ENCODE peak calls at places on chromosomes 11 and 22, in nine cellular contexts. G is GM12878, S is K562, W is HCT116, F is HL-60, Z is SK-N-SH, C is A549, B is GM23338, J is HepG2. M is an unnamed sample.

GRCh38 chr11:47797633-47798032 is 30.5 kb upstream of the FNBP4 start:
- DNase-seq in G (no peak), S (no peak), W (no peak), F (peak), Z (no peak), C (no peak), B (no peak), J (no peak), M (peak)

GRCh38 chr11:91366816-91367215 is 857.8 kb upstream of the FAT3 start:
- DNase-seq in G (no peak), S (no peak), W (no peak), F (no peak), Z (no peak), C (no peak), B (no peak), J (no peak), M (no peak)

GRCh38 chr11:73233704-73234402 is 15.8 kb downstream of the P2RY2 start:
- DNase-seq in G (no peak), S (no peak), W (no peak), F (no peak), Z (peak), C (no peak), B (no peak), J (no peak), M (no peak)

GRCh38 chr22:38236786-38237185 is 35.0 kb downstream of the MAFF start:
- DNase-seq in G (no peak), S (no peak), W (no peak), F (no peak), Z (no peak), C (no peak), B (no peak), J (no peak), M (no peak)

GRCh38 chr11:132595711-132596111 is 936.6 kb downstream of the OPCML start:
- DNase-seq in G (no peak), S (no peak), W (no peak), F (no peak), Z (peak), C (no peak), B (no peak), J (no peak), M (no peak)

GRCh38 chr11:128365044-128365443 is 222.3 kb downstream of the ETS1 start:
- DNase-seq in G (no peak), S (no peak), W (no peak), F (no peak), Z (no peak), C (no peak), B (peak), J (peak), M (no peak)

GRCh38 chr22:28923826-28924732 is 40.7 kb downstream of the ZNRF3 start:
- DNase-seq in G (no peak), S (no peak), W (peak), F (no peak), Z (peak), C (no peak), B (peak), J (peak), M (no peak)

GRCh38 chr11:112506852-112507251 is 246.2 kb upstream of the PLET1 start:
- DNase-seq in G (no peak), S (no peak), W (no peak), F (no peak), Z (no peak), C (no peak), B (no peak), J (no peak), M (no peak)

GRCh38 chr22:23608583-23608982 is 23.5 kb downstream of the DRICH1 start:
- DNase-seq in G (no peak), S (peak), W (no peak), F (no peak), Z (no peak), C (no peak), B (peak), J (no peak), M (no peak)

GRCh38 chr11:66846671-66847091 is 3.4 kb downstream of the RCE1 start:
- DNase-seq in G (no peak), S (no peak), W (no peak), F (no peak), Z (no peak), C (no peak), B (no peak), J (no peak), M (no peak)

GRCh38 chr11:121557348-121557747 is 104.6 kb upstream of the SORL1-AS1 start:
- DNase-seq in G (peak), S (no peak), W (no peak), F (no peak), Z (no peak), C (no peak), B (no peak), J (no peak), M (no peak)

GRCh38 chr11:69443968-69444364 is 37.5 kb upstream of the LINC01488 start:
- DNase-seq in G (no peak), S (no peak), W (no peak), F (no peak), Z (no peak), C (no peak), B (no peak), J (no peak), M (no peak)

GRCh38 chr11:8759634-8760033 is 77.0 kb downstream of the RPL27A start:
- DNase-seq in G (no peak), S (no peak), W (no peak), F (no peak), Z (no peak), C (no peak), B (no peak), J (no peak), M (no peak)
- TF ChIP-seq REST in G (no peak), S (no peak), W (no peak), F (no peak), Z (no peak), C (no peak), B (no peak), J (no peak), M (no peak)

DNA sequence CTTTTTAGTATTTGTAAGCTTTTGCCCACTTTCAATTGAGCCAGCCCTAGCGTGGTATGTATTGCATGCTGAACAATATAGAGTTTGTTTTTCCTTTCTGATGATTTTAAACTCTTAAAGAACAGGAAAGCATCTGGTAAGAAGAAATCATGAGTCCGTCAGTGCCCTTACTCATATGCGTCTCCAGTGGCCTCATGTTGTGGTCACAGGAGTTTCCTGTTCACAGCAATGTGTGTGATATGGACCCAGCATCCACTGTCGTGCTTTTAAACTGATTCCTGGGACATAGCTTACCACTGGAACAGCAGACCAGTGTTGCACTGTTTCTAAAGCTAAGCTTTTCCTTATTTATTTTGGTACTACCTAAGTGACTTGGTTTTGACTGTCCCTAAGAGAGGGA is 40.1 kb downstream of the BID start:
- DNase-seq in G (peak), S (no peak), W (no peak), F (peak), Z (no peak), C (no peak), B (no peak), J (no peak), M (no peak)
- TF ChIP-seq REST in G (no peak), S (no peak), W (no peak), F (no peak), Z (no peak), C (no peak), B (no peak), J (no peak), M (no peak)

GRCh38 chr22:20218981-20219380 is 49.1 kb downstream of the RTN4R start:
- DNase-seq in G (no peak), S (no peak), W (no peak), F (no peak), Z (no peak), C (no peak), B (no peak), J (no peak), M (no peak)

GRCh38 chr22:20221421-20222340 is 46.4 kb downstream of the RTN4R start:
- DNase-seq in G (no peak), S (no peak), W (no peak), F (no peak), Z (no peak), C (no peak), B (no peak), J (no peak), M (no peak)

GRCh38 chr22:20220629-20221026 is 47.5 kb downstream of the RTN4R start:
- DNase-seq in G (no peak), S (no peak), W (no peak), F (no peak), Z (no peak), C (no peak), B (no peak), J (no peak), M (no peak)

GRCh38 chr22:20218320-20218872 is 49.7 kb downstream of the RTN4R start:
- DNase-seq in G (no peak), S (no peak), W (no peak), F (no peak), Z (no peak), C (no peak), B (no peak), J (no peak), M (no peak)

GRCh38 chr22:20219667-20220628 is 48.2 kb downstream of the RTN4R start:
- DNase-seq in G (no peak), S (peak), W (no peak), F (no peak), Z (no peak), C (no peak), B (peak), J (no peak), M (no peak)
- TF ChIP-seq REST in G (no peak), S (no peak), W (no peak), F (no peak), Z (no peak), C (no peak), B (no peak), J (no peak), M (no peak)

GRCh38 chr11:117385471-117385870 is 57.8 kb downstream of the CEP164 start:
- DNase-seq in G (no peak), S (no peak), W (no peak), F (no peak), Z (no peak), C (no peak), B (no peak), J (no peak), M (no peak)
- TF ChIP-seq REST in G (no peak), S (no peak), W (no peak), F (no peak), Z (no peak), C (no peak), B (no peak), J (no peak), M (no peak)

GRCh38 chr11:124194696-124195418 is 11.7 kb downstream of the OR10D3 start:
- DNase-seq in G (peak), S (peak), W (peak), F (peak), Z (peak), C (peak), B (peak), J (peak), M (peak)
- TF ChIP-seq REST in G (no peak), S (no peak), W (no peak), F (no peak), Z (no peak), C (no peak), B (no peak), J (no peak), M (no peak)

GRCh38 chr11:11856638-11857037 is 14.9 kb downstream of the USP47 start:
- DNase-seq in G (peak), S (no peak), W (no peak), F (no peak), Z (no peak), C (no peak), B (no peak), J (no peak), M (no peak)
- TF ChIP-seq REST in G (no peak), S (no peak), W (no peak), F (no peak), Z (no peak), C (no peak), B (no peak), J (no peak), M (no peak)

GRCh38 chr22:36950797-36951590 is 37.6 kb downstream of the CSF2RB start:
- DNase-seq in G (no peak), S (no peak), W (no peak), F (no peak), Z (no peak), C (no peak), B (no peak), J (no peak), M (no peak)
- TF ChIP-seq REST in G (no peak), S (no peak), W (no peak), F (no peak), Z (no peak), C (no peak), B (no peak), J (no peak), M (no peak)

M was measured in Panc1.